ENCODE peak calls at places on chromosomes 13 and 19, in four cellular contexts. P is GM12878, O is HL-60, Y is K562. J is an unnamed sample.

GRCh38 chr13:49608932-49609331 is 19.4 kb upstream of the ARL11 start:
- DNase-seq in P (no peak), O (peak), Y (no peak), J (no peak)

GRCh38 chr19:1018932-1019615 is 1.8 kb downstream of the TMEM259 start:
- DNase-seq in O (no peak), P (no peak), Y (no peak), J (no peak)

GRCh38 chr19:3572132-3572854 is 451 bp upstream of the HMG20B start:
- DNase-seq in O (peak), Y (peak), P (peak), J (peak)

GRCh38 chr19:4930664-4931063 is 21.4 kb downstream of the UHRF1 start:
- DNase-seq in P (no peak), O (no peak), Y (no peak), J (no peak)

GRCh38 chr19:35151273-35152065 is 3.1 kb upstream of the FXYD5 start:
- DNase-seq in Y (no peak), P (no peak), O (no peak), J (no peak)

GRCh38 chr13:80006940-80007339 is 334.0 kb downstream of the SPRY2 start:
- DNase-seq in O (no peak), Y (no peak), P (no peak), J (no peak)

GRCh38 chr13:48533207-48533499 is 273 bp upstream of the RCBTB2 start:
- DNase-seq in O (no peak), Y (no peak), P (no peak), J (no peak)

GRCh38 chr13:106401081-106401480 is 134.4 kb downstream of the EFNB2 start:
- DNase-seq in P (no peak), O (no peak), Y (no peak), J (no peak)

GRCh38 chr13:23347601-23348000 is 85.9 kb downstream of the SACS start:
- DNase-seq in Y (no peak), P (no peak), O (no peak), J (no peak)

GRCh38 chr13:113411216-113412023 is 41.9 kb downstream of the ADPRHL1 start:
- DNase-seq in O (no peak), P (no peak), Y (no peak), J (no peak)

GRCh38 chr19:38276942-38277517 is 12.7 kb downstream of the SPINT2 start:
- DNase-seq in O (no peak), Y (no peak), P (no peak), J (no peak)

GRCh38 chr19:36916991-36917390 is 859 bp downstream of the ZNF568 start:
- DNase-seq in P (no peak), Y (no peak), O (peak), J (no peak)

GRCh38 chr13:79870123-79870522 is 389.2 kb downstream of the NDFIP2 start:
- DNase-seq in Y (no peak), O (no peak), P (no peak), J (no peak)

GRCh38 chr19:29285878-29286277 is 72.9 kb upstream of the UQCRFS1 start:
- DNase-seq in Y (peak), O (peak), P (no peak), J (no peak)

GRCh38 chr13:113332615-113333014 is 31.3 kb downstream of the GRTP1 start:
- DNase-seq in O (no peak), Y (no peak), P (no peak), J (no peak)

GRCh38 chr19:35154535-35155406 is at the start of gene FXYD5:
- DNase-seq in O (peak), P (no peak), Y (peak), J (peak)

GRCh38 chr13:43006893-43007631 is 15.0 kb upstream of the EPSTI1 start:
- DNase-seq in Y (no peak), P (no peak), O (no peak), J (no peak)

GRCh38 chr13:29497137-29497654 is 98.3 kb downstream of the SLC7A1 start:
- DNase-seq in P (no peak), O (no peak), Y (no peak), J (no peak)

GRCh38 chr19:49475995-49476880 is 2.2 kb downstream of the FLT3LG start:
- DNase-seq in O (peak), Y (peak), P (no peak), J (no peak)

GRCh38 chr13:112819816-112820215 is 130.0 kb downstream of the ATP11A start:
- DNase-seq in Y (no peak), O (no peak), P (no peak), J (no peak)

GRCh38 chr13:33487575-33488243 is 202.2 kb upstream of the STARD13 start:
- DNase-seq in P (peak), Y (no peak), O (peak), J (peak)

GRCh38 chr19:34351382-34351802 is 13.6 kb upstream of the GPI start:
- DNase-seq in O (no peak), Y (no peak), P (peak), J (no peak)

GRCh38 chr13:98959299-98959698 is 18.6 kb downstream of the DOCK9 start:
- DNase-seq in O (no peak), Y (no peak), P (no peak), J (no peak)

GRCh38 chr19:6219592-6220290 is 60.0 kb downstream of the MLLT1 start:
- DNase-seq in P (no peak), Y (no peak), O (no peak), J (no peak)

GRCh38 chr19:39333507-39333906 is 2.3 kb downstream of the GMFG start:
- DNase-seq in Y (no peak), O (no peak), P (no peak), J (no peak)

GRCh38 chr13:75960538-75960994 is 324.4 kb downstream of the LMO7 start:
- DNase-seq in P (peak), Y (no peak), O (no peak), J (peak)

GRCh38 chr13:26198116-26198515 is 24.0 kb downstream of the RNF6 start:
- DNase-seq in Y (no peak), P (no peak), O (no peak), J (no peak)

GRCh38 chr13:73387318-73387717 is 328.5 kb downstream of the KLF5 start:
- DNase-seq in P (no peak), O (no peak), Y (no peak), J (no peak)

GRCh38 chr19:51687791-51688664 is 5.1 kb upstream of the SPACA6 start:
- DNase-seq in Y (peak), P (no peak), O (no peak), J (no peak)

GRCh38 chr19:19260842-19261241 is 12.3 kb downstream of the TM6SF2 start:
- DNase-seq in P (no peak), O (no peak), Y (no peak), J (peak)

GRCh38 chr19:40219721-40220276 is 1.6 kb upstream of the TTC9B start:
- DNase-seq in O (no peak), Y (no peak), P (no peak), J (no peak)

GRCh38 chr13:43529796-43530195 is 257.0 kb downstream of the ENOX1 start:
- DNase-seq in Y (no peak), O (no peak), P (no peak), J (no peak)

GRCh38 chr19:5150902-5151741 is 182.2 kb downstream of the KDM4B start:
- DNase-seq in P (no peak), Y (peak), O (no peak), J (peak)

GRCh38 chr13:35718084-35718483 is 241.6 kb upstream of the MAB21L1 start:
- DNase-seq in Y (no peak), P (no peak), O (no peak), J (no peak)

GRCh38 chr19:48713041-48713863 is 6.3 kb downstream of the MAMSTR start:
- DNase-seq in O (no peak), P (no peak), Y (peak), J (no peak)

GRCh38 chr13:102847272-102848234 is 1.7 kb downstream of the ERCC5 start:
- DNase-seq in O (no peak), P (no peak), Y (no peak), J (no peak)

GRCh38 chr13:46295531-46296464 is 84.1 kb downstream of the LRRC63 start:
- DNase-seq in O (peak), P (peak), Y (no peak), J (no peak)

GRCh38 chr19:11383706-11384048 is 437 bp downstream of the EPOR start:
- DNase-seq in O (no peak), Y (no peak), P (no peak), J (no peak)

GRCh38 chr19:55643733-55644116 is 276 bp downstream of the ZNF581 start:
- DNase-seq in P (no peak), Y (peak), O (no peak), J (no peak)
- TF ChIP-seq SPI1 in P (no peak), Y (no peak), O (no peak), J (no peak)

GRCh38 chr19:13055213-13056051 is 47.2 kb downstream of the LYL1 start:
- DNase-seq in Y (no peak), P (no peak), O (no peak), J (no peak)
- TF ChIP-seq SPI1 in Y (no peak), P (no peak), O (no peak), J (no peak)

GRCh38 chr13:96003304-96003703 is 49.9 kb downstream of the UGGT2 start:
- DNase-seq in O (no peak), P (no peak), Y (no peak), J (no peak)
- TF ChIP-seq SPI1 in O (no peak), P (no peak), Y (no peak), J (no peak)

DNA sequence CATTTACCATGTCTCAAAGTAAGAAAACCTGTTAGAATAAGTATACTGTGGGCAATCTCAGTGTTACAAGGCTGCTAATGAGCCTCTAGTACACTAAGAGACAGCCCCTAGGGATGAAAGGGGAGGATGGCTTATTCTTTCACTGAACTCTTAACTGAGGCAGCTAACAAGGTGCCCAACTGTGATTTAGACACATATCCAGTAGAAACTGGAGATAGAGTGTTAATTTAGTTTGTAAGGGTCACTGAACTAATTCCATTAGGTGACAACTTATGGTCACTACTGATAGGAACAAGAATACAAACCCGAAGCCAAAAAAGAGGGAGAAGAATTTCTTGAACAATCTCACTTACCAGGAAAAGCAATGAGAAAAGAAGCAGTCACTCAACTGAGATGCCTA is 1010.6 kb downstream of the PCDH9 start:
- DNase-seq in P (no peak), O (no peak), Y (no peak), J (no peak)
- TF ChIP-seq SPI1 in P (no peak), O (no peak), Y (no peak), J (no peak)

GRCh38 chr13:94966380-94966779 is 254.0 kb upstream of the SOX21 start:
- DNase-seq in O (no peak), Y (no peak), P (no peak), J (no peak)

GRCh38 chr13:94968757-94969086 is 256.4 kb upstream of the SOX21 start:
- DNase-seq in O (no peak), Y (no peak), P (no peak), J (no peak)

GRCh38 chr13:94972262-94972661 is 259.9 kb upstream of the SOX21 start:
- DNase-seq in Y (no peak), O (no peak), P (no peak), J (no peak)

GRCh38 chr13:94967183-94968039 is 255.1 kb upstream of the SOX21 start:
- DNase-seq in P (no peak), O (peak), Y (no peak), J (peak)

GRCh38 chr13:94968040-94968756 is 255.9 kb upstream of the SOX21 start:
- DNase-seq in P (no peak), O (no peak), Y (no peak), J (no peak)
- TF ChIP-seq SPI1 in P (no peak), O (no peak), Y (no peak), J (no peak)

DNA sequence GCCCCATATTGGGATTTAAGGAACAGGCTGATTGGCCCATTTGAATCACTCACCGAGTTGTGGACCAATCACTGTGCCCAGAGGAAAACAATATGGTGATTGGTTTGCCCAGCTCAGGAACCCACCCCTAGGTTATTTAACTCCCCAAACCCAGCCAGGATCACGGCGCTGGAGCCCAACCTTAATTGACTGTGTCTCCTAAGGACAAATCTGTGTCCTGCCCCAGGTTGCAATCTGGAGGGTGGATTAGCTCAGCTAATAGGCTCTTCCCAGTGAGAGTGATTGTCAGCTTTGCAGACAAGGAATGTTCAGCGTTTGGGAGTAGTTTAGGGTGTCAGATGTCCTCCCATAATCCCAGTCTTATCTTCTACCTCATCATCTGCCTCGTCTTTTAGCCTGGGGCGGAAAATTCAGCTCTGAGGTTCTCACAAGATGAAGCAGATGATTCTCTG is 3.5 kb upstream of the ZNF358 start:
- DNase-seq in O (no peak), Y (peak), P (no peak), J (no peak)
- TF ChIP-seq SPI1 in O (no peak), Y (no peak), P (no peak), J (no peak)

GRCh38 chr19:2527171-2527570 is 51.2 kb downstream of the GADD45B start:
- DNase-seq in Y (no peak), O (no peak), P (no peak), J (no peak)

GRCh38 chr19:2527716-2528115 is 51.8 kb downstream of the GADD45B start:
- DNase-seq in O (no peak), P (no peak), Y (no peak), J (no peak)

GRCh38 chr19:2523630-2524311 is 47.8 kb downstream of the GADD45B start:
- DNase-seq in O (no peak), Y (no peak), P (no peak), J (no peak)

GRCh38 chr19:2524361-2524839 is 48.5 kb downstream of the GADD45B start:
- DNase-seq in Y (no peak), O (no peak), P (no peak), J (no peak)

DNA sequence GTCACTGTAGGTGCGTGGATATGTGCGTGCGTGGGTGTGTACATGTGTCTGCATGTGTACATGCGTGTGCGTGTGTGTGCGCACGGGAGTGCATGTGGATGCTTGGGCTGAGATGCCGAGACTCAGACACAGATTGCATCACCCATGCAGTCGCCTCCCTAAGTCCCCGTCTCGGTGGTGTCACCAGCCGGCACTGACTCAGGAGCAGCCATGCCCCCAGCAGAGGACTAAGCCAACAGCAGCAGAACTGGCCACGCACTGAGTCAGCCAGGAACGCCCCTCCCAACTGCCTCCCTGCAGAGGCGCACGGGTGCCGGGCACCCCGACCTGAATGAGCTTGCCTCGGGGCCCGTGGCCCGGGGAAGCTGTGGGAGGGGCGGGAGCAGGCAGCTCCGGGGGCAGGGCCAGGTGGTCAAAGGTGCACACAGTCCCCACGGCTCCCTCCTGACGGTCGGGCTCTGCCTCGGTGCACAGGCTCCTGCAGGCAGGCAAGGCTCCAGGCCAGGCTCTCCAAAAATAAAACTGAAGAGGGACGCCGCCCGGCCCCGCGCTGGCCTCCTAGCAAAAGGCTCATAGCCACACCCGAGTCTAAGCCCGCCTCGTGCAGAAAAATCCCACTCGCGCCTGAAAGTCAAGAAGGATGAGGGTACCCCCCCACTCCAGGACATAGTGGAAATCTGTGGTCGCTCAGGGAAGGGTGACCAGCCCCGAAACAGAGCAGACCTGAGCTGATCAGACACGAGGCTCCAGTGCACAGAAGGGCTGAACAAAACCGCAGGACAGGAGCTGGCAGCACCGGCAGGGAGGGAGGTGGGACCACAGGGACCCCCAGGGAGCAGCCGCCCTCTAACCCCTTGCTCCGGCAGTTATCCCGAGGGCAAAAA is 49.2 kb downstream of the GADD45B start:
- DNase-seq in P (no peak), Y (no peak), O (no peak), J (no peak)
- TF ChIP-seq SPI1 in P (no peak), Y (no peak), O (no peak), J (no peak)

DNA sequence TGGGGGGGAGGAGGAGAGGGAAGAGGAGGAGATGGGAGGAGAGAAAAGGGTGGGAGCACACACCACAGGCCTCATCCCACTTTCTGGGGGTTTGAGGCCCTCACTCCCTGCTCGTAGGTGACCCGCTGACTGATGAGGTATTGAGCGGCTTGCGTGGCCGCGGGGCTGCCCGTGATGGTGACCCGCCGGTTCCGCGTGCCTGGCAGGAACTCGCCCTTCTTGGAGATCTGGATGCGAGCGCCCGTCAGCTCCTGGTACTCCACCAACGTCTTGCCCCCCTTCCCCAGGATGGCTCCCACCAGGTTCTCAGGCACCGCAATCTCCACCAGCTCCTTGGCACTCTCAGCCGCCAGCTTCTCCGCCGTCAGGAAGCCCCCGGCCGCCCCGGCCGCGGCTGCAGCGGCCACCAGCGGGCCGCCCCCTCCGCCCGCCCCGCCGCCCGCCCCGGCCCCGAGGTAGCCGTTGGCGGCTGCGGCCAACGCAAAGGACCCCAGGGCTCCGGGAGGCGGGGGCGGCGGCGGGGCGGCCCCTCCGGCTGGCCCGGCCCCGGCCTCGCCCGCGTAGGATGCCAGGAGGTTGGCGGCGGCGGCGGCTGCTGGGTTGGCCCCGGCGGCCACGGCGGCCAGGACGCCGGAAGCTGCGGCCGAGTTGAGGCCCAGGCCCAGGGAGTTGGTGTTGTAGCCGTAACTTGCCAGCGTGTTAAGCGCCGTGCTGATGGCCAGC is 25.4 kb upstream of the NANOS2 start:
- DNase-seq in O (no peak), P (no peak), Y (no peak), J (no peak)
- TF ChIP-seq SPI1 in O (no peak), P (no peak), Y (no peak), J (no peak)

DNA sequence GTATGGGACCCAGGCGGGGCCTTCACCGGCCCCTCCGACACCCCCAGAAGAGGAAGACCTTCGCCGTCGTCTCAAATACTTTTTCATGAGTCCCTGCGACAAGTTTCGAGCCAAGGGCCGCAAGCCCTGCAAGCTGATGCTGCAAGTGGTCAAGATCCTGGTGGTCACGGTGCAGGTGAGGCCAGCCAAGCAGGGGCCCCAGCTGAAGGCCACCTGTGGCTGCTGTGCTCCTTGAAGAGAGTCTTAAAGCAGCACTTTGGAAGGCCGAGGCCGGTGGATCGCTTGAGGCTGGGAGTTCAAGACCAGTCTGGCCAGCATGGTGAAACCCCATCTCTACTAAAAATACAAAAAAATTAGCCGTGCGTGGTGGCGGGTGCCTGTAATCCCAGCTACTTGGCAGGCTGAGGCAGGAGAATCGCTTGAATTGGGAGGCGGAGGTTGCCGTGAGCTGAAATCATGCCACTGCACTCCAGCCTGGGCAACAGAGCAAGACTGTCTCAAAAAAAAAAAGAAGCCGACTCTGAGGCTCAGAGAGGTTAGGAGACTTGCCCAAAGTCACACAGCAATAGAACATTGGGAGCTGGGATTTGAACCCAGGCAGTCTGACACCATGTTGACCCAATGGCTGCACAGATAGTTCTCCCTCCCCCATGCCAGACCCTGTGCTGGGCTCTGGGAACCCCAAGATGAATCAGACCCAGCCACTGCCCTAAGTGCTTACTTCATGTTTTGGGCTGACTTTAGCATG is 2.7 kb downstream of the MCOLN1 start:
- DNase-seq in O (no peak), P (no peak), Y (no peak), J (no peak)
- TF ChIP-seq SPI1 in O (no peak), P (no peak), Y (no peak), J (no peak)